ENCODE peak calls at places on chromosomes 16 and 17, in four cellular contexts. T is K562, G is SK-N-SH, A is HepG2. Z is an unnamed sample.

GRCh38 chr17:46971647-46972300 is 7.3 kb downstream of the RPRML start:
- DNase-seq in T (no peak), G (no peak), A (no peak), Z (no peak)

GRCh38 chr17:49887086-49887743 is 39.3 kb upstream of the TAC4 start:
- DNase-seq in T (no peak), G (no peak), A (peak; percentile 90), Z (peak; percentile 40)

GRCh38 chr17:41439375-41439774 is 1.4 kb downstream of the KRT38 start:
- DNase-seq in T (no peak), G (no peak), A (peak; percentile 76), Z (no peak)

GRCh38 chr17:50209472-50210248 is 8.2 kb upstream of the COL1A1 start:
- DNase-seq in T (no peak), G (peak; percentile 96), A (no peak), Z (no peak)

GRCh38 chr17:74603032-74603635 is 11.1 kb upstream of the CD300LD start:
- DNase-seq in T (no peak), G (no peak), A (no peak), Z (no peak)

GRCh38 chr16:50301626-50302471 is 35.5 kb downstream of the ADCY7 start:
- DNase-seq in T (no peak), G (peak; percentile 27), A (no peak), Z (no peak)

GRCh38 chr16:70693231-70693671 is 7.4 kb upstream of the MTSS2 start:
- DNase-seq in T (no peak), G (no peak), A (no peak), Z (no peak)

GRCh38 chr17:79098282-79098867 is 23.8 kb downstream of the ENGASE start:
- DNase-seq in T (no peak), G (no peak), A (no peak), Z (no peak)

GRCh38 chr17:41585301-41585700 is 1.4 kb downstream of the KRT14 start:
- DNase-seq in T (no peak), G (no peak), A (no peak), Z (no peak)

GRCh38 chr17:78879679-78880186 is 23.3 kb downstream of the CEP295NL start:
- DNase-seq in T (peak; percentile 35), G (peak; percentile 76), A (no peak), Z (no peak)

DNA sequence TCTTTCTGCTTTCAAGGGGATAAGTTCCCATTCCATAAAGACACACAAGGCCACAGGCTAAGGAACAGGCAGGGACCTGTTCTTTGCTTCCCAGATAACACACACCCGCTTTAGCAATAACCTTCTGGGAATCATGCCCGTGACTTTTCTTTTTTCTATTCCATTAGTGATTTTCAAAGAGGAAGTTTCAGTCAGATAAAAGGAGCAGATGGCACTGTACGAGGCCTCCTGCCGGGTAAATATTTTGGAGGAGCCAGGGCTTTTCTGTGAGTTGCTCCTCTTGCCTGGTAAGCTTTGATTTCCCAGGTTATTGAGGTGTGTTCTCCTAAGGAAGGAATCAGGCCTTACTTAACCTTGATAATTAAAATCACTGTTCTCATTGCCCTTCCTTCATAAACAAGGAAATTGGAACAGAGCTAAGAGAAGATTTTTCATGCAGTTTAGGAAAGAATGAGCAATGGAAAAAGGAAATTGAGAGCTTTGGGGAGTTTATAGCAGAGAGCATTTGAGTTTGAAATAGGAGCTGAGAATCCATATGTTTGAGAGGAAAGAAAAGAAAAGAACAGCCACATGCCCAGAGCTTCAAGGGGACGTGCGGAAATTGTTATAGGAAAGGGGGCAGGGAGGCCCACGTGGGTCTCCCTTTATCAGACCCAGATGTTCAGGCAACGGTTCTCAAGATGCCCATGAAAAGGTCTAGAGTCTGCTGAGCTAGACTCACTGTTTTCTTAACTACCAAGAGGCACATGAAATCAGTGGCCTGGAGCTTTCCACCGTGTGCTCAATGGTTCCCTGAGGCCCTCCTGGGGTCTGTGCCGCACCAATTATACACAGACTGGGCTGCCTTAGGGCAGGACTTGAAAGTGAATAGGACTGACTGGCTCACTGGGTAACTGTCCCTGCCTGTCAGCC is 31.0 kb downstream of the CHD9 start:
- DNase-seq in T (no peak), G (peak; percentile 57), A (no peak), Z (no peak)
- TF ChIP-seq ELF1 in T (no peak), G (no peak), A (no peak), Z (no peak)

DNA sequence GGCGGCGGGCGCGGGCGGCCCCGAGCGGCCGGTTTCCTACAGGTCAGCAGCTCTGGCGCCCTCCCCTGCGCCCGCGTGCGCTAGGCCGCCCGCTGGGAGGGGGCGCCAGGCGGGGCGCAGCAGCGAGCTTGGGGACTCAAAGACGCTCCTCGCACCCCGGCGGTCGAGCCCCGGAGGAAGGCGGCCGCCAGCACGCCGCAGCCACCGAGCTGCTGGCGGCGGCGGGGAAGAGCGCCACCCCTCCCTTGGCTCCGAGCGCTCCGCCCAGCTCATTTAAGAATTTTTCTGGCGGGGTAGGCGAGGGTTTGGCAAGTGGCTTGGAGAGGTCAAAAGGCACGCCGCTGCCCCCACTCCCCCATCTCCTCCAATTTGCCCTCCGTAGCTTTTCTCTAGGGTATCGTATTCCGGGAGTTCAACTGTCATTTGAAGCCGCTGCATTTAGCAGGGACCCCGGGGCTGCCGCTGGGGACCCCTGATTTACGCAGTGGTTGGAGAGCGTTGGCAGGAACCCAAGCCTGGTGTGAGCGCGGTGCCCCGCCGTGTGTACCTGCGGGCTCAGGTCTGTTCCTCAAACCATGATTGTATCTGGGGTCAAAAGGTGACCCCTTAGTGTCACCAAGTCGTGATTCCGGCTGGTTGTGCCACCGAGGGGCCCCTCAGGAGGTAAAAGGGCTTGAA is 59.5 kb upstream of the GSE1 start:
- DNase-seq in T (peak; percentile 87), G (no peak), A (peak; percentile 84), Z (peak; percentile 59)
- TF ChIP-seq ELF1 in T (no peak), G (no peak), A (no peak), Z (no peak)

GRCh38 chr16:57045694-57046381 is 46.5 kb upstream of the CPNE2 start:
- DNase-seq in T (peak; percentile 76), G (peak; percentile 64), A (peak; percentile 71), Z (peak; percentile 21)
- TF ChIP-seq ELF1 in T (no peak), G (no peak), A (peak; percentile 23), Z (no peak)

GRCh38 chr16:83915491-83915890 is 16.6 kb downstream of the MLYCD start:
- DNase-seq in T (no peak), G (no peak), A (no peak), Z (no peak)
- TF ChIP-seq ELF1 in T (no peak), G (no peak), A (no peak), Z (no peak)

Z was measured in HCT116.